ENCODE peak calls at places on chromosomes 16 and 17, in nine cellular contexts. O is ascending aorta; X is effector CD4-positive, alpha-beta T cell; L is ELR; U is amygdala; C is NCI-H1417; B is HEK293T; M is heart right ventricle; W is iPS DF 6.9. K is an unnamed sample.

GRCh38 chr16:87438611-87438985 is 46.5 kb downstream of the MAP1LC3B start:
- DNase-seq in O (no peak), X (no peak), L (no peak), U (no peak), C (no peak), B (no peak), M (no peak), W (no peak), K (no peak)

GRCh38 chr17:81511800-81512559 is 619 bp downstream of the ACTG1 start:
- DNase-seq in O (no peak), X (peak), L (peak), U (no peak), C (peak), B (no peak), M (peak), W (no peak), K (no peak)

GRCh38 chr16:68369168-68369567 is 58.3 kb downstream of the PRMT7 start:
- DNase-seq in O (no peak), X (no peak), L (no peak), U (no peak), C (no peak), B (no peak), M (no peak), W (no peak), K (no peak)

GRCh38 chr17:56112086-56112485 is 41.2 kb upstream of the ANKFN1 start:
- DNase-seq in O (no peak), X (no peak), L (peak), U (no peak), C (no peak), B (no peak), M (no peak), W (no peak), K (no peak)

GRCh38 chr17:41548844-41549595 is 20.9 kb upstream of the KRT19 start:
- DNase-seq in O (peak), X (peak), L (peak), U (peak), C (peak), B (peak), M (peak), W (peak), K (peak)

GRCh38 chr16:65121870-65122723 is at the start of gene CDH11:
- DNase-seq in O (peak), X (no peak), L (peak), U (no peak), C (no peak), B (no peak), M (peak), W (no peak), K (no peak)

GRCh38 chr17:17516315-17516930 is 20.2 kb upstream of the RASD1 start:
- DNase-seq in O (no peak), X (no peak), L (no peak), U (no peak), C (peak), B (no peak), M (no peak), W (no peak), K (no peak)

GRCh38 chr17:27413792-27414191 is 42.5 kb upstream of the KSR1 start:
- DNase-seq in O (no peak), X (no peak), L (no peak), U (no peak), C (no peak), B (no peak), M (no peak), W (no peak), K (no peak)

GRCh38 chr16:6512512-6512911 is 820.1 kb upstream of the RBFOX1 start:
- DNase-seq in O (no peak), X (no peak), L (no peak), U (no peak), C (no peak), B (no peak), M (no peak), W (no peak), K (no peak)

GRCh38 chr17:62911106-62911505 is 54.9 kb upstream of the TANC2 start:
- DNase-seq in O (no peak), X (no peak), L (no peak), U (no peak), C (no peak), B (no peak), M (no peak), W (no peak), K (no peak)

GRCh38 chr17:68468785-68469184 is 11.5 kb upstream of the WIPI1 start:
- DNase-seq in O (no peak), X (no peak), L (peak), U (no peak), C (no peak), B (no peak), M (no peak), W (no peak), K (no peak)

GRCh38 chr16:2090819-2091721 is 43.3 kb downstream of the TSC2 start:
- DNase-seq in O (no peak), X (peak), L (peak), U (no peak), C (no peak), B (peak), M (peak), W (peak), K (no peak)

GRCh38 chr17:34226011-34226410 is 29.1 kb upstream of the CCL2 start:
- DNase-seq in O (no peak), X (no peak), L (no peak), U (no peak), C (no peak), B (no peak), M (no peak), W (no peak), K (no peak)

GRCh38 chr17:40718904-40719303 is 15.4 kb upstream of the KRT24 start:
- DNase-seq in O (no peak), X (no peak), L (no peak), U (no peak), C (no peak), B (no peak), M (no peak), W (no peak), K (no peak)

GRCh38 chr17:58484600-58484999 is 3.6 kb downstream of the HSF5 start:
- DNase-seq in O (no peak), X (no peak), L (no peak), U (no peak), C (no peak), B (no peak), M (no peak), W (no peak), K (no peak)

GRCh38 chr17:17134952-17135340 is 71.2 kb downstream of the PLD6 start:
- DNase-seq in O (no peak), X (no peak), L (no peak), U (no peak), C (no peak), B (no peak), M (no peak), W (no peak), K (no peak)

GRCh38 chr16:12522334-12522733 is 281.4 kb downstream of the CPPED1 start:
- DNase-seq in O (no peak), X (no peak), L (no peak), U (no peak), C (no peak), B (no peak), M (no peak), W (no peak), K (no peak)

GRCh38 chr16:2088192-2088631 is 40.4 kb downstream of the TSC2 start:
- DNase-seq in O (no peak), X (no peak), L (no peak), U (no peak), C (no peak), B (no peak), M (no peak), W (no peak), K (no peak)

GRCh38 chr16:70804153-70804728 is 3.3 kb upstream of the VAC14 start:
- DNase-seq in O (no peak), X (no peak), L (peak), U (no peak), C (no peak), B (no peak), M (no peak), W (no peak), K (no peak)

GRCh38 chr17:39064374-39064773 is 87.1 kb downstream of the PLXDC1 start:
- DNase-seq in O (no peak), X (no peak), L (peak), U (no peak), C (no peak), B (no peak), M (no peak), W (no peak), K (no peak)

GRCh38 chr17:8104911-8105310 is 13.4 kb downstream of the ALOXE3 start:
- DNase-seq in O (no peak), X (no peak), L (no peak), U (no peak), C (no peak), B (no peak), M (no peak), W (no peak), K (no peak)

GRCh38 chr16:72974142-72974769 is 73.7 kb downstream of the ZFHX3 start:
- DNase-seq in O (no peak), X (no peak), L (no peak), U (no peak), C (no peak), B (no peak), M (no peak), W (no peak), K (no peak)

GRCh38 chr17:4318596-4318995 is 47.9 kb downstream of the UBE2G1 start:
- DNase-seq in O (no peak), X (no peak), L (peak), U (no peak), C (no peak), B (no peak), M (no peak), W (no peak), K (no peak)

GRCh38 chr16:29649560-29650494 is 13.2 kb upstream of the SPN start:
- DNase-seq in O (no peak), X (no peak), L (no peak), U (no peak), C (no peak), B (no peak), M (no peak), W (no peak), K (no peak)

GRCh38 chr17:54795046-54795445 is 105.6 kb upstream of the TOM1L1 start:
- DNase-seq in O (no peak), X (no peak), L (no peak), U (no peak), C (no peak), B (no peak), M (no peak), W (no peak), K (no peak)

GRCh38 chr17:77429985-77430752 is 289.4 kb downstream of the SEC14L1 start:
- DNase-seq in O (peak), X (peak), L (peak), U (peak), C (peak), B (peak), M (peak), W (peak), K (no peak)

GRCh38 chr17:57009737-57010445 is 32.0 kb downstream of the SCPEP1 start:
- DNase-seq in O (peak), X (peak), L (peak), U (no peak), C (peak), B (peak), M (peak), W (peak), K (no peak)

GRCh38 chr17:1438593-1439083 is 17.4 kb downstream of the CRK start:
- DNase-seq in O (no peak), X (no peak), L (peak), U (no peak), C (no peak), B (no peak), M (no peak), W (no peak), K (no peak)

GRCh38 chr16:68452176-68452575 is 3.9 kb upstream of the SMPD3 start:
- DNase-seq in O (no peak), X (no peak), L (peak), U (no peak), C (no peak), B (no peak), M (no peak), W (no peak), K (no peak)

GRCh38 chr17:77371888-77372443 is 231.2 kb downstream of the SEC14L1 start:
- DNase-seq in O (no peak), X (no peak), L (no peak), U (no peak), C (no peak), B (no peak), M (no peak), W (no peak), K (no peak)